ENCODE peak calls at places on chromosomes 7 and 10, in four cellular contexts. G is tibial nerve, K is suprapubic skin, R is neural progenitor cell. L is an unnamed sample.

GRCh38 chr10:17074548-17074860 is 55.1 kb downstream of the CUBN start:
- DNase-seq in G (no peak), K (no peak), R (no peak), L (no peak)

GRCh38 chr7:68314208-68314607 is 1284.1 kb upstream of the AUTS2 start:
- DNase-seq in G (no peak), K (no peak), R (no peak), L (no peak)

GRCh38 chr10:6607778-6608177 is 27.7 kb upstream of the PRKCQ start:
- DNase-seq in G (peak), K (no peak), R (no peak), L (no peak)

GRCh38 chr7:22389892-22390291 is 32.9 kb upstream of the RAPGEF5 start:
- DNase-seq in G (no peak), K (no peak), R (no peak), L (no peak)

GRCh38 chr7:108200326-108200725 is 70.2 kb upstream of the LAMB4 start:
- DNase-seq in G (no peak), K (no peak), R (no peak), L (no peak)

GRCh38 chr10:69874464-69874863 is 72.8 kb downstream of the COL13A1 start:
- DNase-seq in G (no peak), K (peak), R (no peak), L (no peak)

GRCh38 chr7:23234569-23235296 is 11.8 kb upstream of the GPNMB start:
- DNase-seq in G (no peak), K (no peak), R (no peak), L (no peak)

GRCh38 chr7:158276414-158277218 is 311.0 kb downstream of the PTPRN2 start:
- DNase-seq in G (no peak), K (peak), R (no peak), L (no peak)

GRCh38 chr7:44175730-44176129 is 13.5 kb downstream of the GCK start:
- DNase-seq in G (no peak), K (no peak), R (no peak), L (no peak)

GRCh38 chr7:147231275-147231674 is 1114.7 kb downstream of the CNTNAP2 start:
- DNase-seq in G (no peak), K (no peak), R (no peak), L (no peak)

GRCh38 chr7:104956753-104957450 is 57.1 kb upstream of the KMT2E start:
- DNase-seq in G (no peak), K (no peak), R (no peak), L (no peak)

GRCh38 chr10:98587156-98587555 is 140.4 kb upstream of the HPS1 start:
- DNase-seq in G (no peak), K (no peak), R (no peak), L (no peak)

GRCh38 chr10:14588084-14588937 is 186.4 kb downstream of the FAM107B start:
- DNase-seq in G (no peak), K (no peak), R (no peak), L (no peak)

GRCh38 chr7:142385528-142386340 is 127.9 kb upstream of the PRSS58 start:
- DNase-seq in G (no peak), K (no peak), R (peak), L (peak)

GRCh38 chr10:80414126-80414898 is 6.0 kb downstream of the PRXL2A start:
- DNase-seq in G (no peak), K (no peak), R (no peak), L (no peak)

GRCh38 chr10:29533046-29533445 is 101.7 kb downstream of the SVIL start:
- DNase-seq in G (no peak), K (no peak), R (no peak), L (no peak)

GRCh38 chr10:86113501-86113900 is 253.1 kb downstream of the GRID1 start:
- DNase-seq in G (no peak), K (no peak), R (no peak), L (no peak)

GRCh38 chr10:29714096-29714874 is 79.5 kb upstream of the SVIL start:
- DNase-seq in G (no peak), K (no peak), R (no peak), L (peak)

GRCh38 chr7:22157552-22157951 is 199.4 kb downstream of the RAPGEF5 start:
- DNase-seq in G (no peak), K (no peak), R (no peak), L (no peak)

GRCh38 chr10:4755286-4756009 is 70.6 kb upstream of the AKR1E2 start:
- DNase-seq in G (no peak), K (no peak), R (no peak), L (no peak)

GRCh38 chr7:100570954-100571828 is 2.5 kb downstream of the SAP25 start:
- DNase-seq in G (no peak), K (no peak), R (peak), L (no peak)

GRCh38 chr7:106068986-106069385 is 43.1 kb downstream of the SYPL1 start:
- DNase-seq in G (no peak), K (peak), R (no peak), L (no peak)

GRCh38 chr10:35379226-35380137 is 43.2 kb downstream of the CCNY start:
- DNase-seq in G (peak), K (no peak), R (no peak), L (peak)

GRCh38 chr10:78514459-78514858 is 480.8 kb downstream of the RPS24 start:
- DNase-seq in G (no peak), K (peak), R (no peak), L (no peak)

GRCh38 chr10:123021517-123021916 is 12.7 kb downstream of the ACADSB start:
- DNase-seq in G (no peak), K (no peak), R (no peak), L (peak)

GRCh38 chr7:1532456-1533254 is 2.2 kb downstream of the MAFK start:
- DNase-seq in G (peak), K (peak), R (no peak), L (peak)

GRCh38 chr10:108849688-108850087 is 1073.6 kb downstream of the XPNPEP1 start:
- DNase-seq in G (no peak), K (no peak), R (no peak), L (no peak)

GRCh38 chr10:88278912-88279311 is 304.2 kb downstream of the RNLS start:
- DNase-seq in G (no peak), K (no peak), R (no peak), L (no peak)

GRCh38 chr7:151392426-151392825 is 17.4 kb downstream of the WDR86 start:
- DNase-seq in G (no peak), K (no peak), R (no peak), L (no peak)

GRCh38 chr10:77637474-77637985 is at the start of gene KCNMA1:
- DNase-seq in G (no peak), K (no peak), R (peak), L (peak)

GRCh38 chr10:17025444-17026295 is 103.9 kb downstream of the CUBN start:
- DNase-seq in G (no peak), K (peak), R (peak), L (peak)

GRCh38 chr10:127798116-127798515 is 61.1 kb downstream of the FOXI2 start:
- DNase-seq in G (no peak), K (no peak), R (no peak), L (no peak)

GRCh38 chr10:99849525-99849924 is 67.1 kb downstream of the ABCC2 start:
- DNase-seq in G (no peak), K (no peak), R (no peak), L (peak)

GRCh38 chr10:99851825-99852224 is 69.4 kb downstream of the ABCC2 start:
- DNase-seq in G (no peak), K (no peak), R (no peak), L (no peak)

GRCh38 chr10:99850767-99851127 is 68.3 kb downstream of the ABCC2 start:
- DNase-seq in G (no peak), K (no peak), R (no peak), L (no peak)

GRCh38 chr10:99850041-99850766 is 67.8 kb downstream of the ABCC2 start:
- DNase-seq in G (no peak), K (no peak), R (no peak), L (peak)

GRCh38 chr10:99849057-99849456 is 66.6 kb downstream of the ABCC2 start:
- DNase-seq in G (no peak), K (no peak), R (no peak), L (no peak)
- H3K27ac ChIP-seq in G (no peak), K (no peak), R (no peak), L (peak)

DNA sequence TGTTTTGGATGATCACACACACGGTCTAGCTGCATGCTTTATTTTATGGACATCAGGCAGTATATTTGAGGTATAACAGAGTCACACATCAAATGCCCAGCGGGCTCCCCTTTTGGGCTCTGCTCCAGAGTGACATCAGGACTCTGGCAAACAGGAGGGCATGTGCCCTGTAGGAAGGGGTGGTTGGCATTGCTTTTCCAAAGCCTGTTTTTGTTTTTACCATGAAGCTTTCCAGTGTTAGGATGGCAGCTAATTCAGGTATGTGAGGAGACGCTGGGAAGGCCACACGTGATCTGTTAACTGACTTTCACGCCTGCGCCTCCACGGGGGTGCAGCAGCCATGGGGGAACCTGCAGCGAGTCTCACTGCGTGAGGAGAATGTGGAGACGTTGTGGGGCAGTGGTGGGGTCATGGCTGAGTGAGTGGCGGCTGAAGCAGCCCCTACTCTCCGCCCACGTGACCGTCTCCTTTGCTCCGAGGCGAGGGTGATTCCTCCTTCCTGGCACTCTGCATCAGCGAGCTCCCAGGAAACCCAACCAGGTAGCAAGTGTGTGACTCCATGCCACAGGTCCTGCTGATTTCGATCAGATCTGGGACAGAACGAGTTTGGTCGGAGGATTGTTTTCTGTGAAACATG is 117.7 kb downstream of the ANKRD61 start:
- DNase-seq in G (no peak), K (no peak), R (no peak), L (no peak)
- H3K4me3 ChIP-seq in G (no peak), K (no peak), R (no peak), L (no peak)

DNA sequence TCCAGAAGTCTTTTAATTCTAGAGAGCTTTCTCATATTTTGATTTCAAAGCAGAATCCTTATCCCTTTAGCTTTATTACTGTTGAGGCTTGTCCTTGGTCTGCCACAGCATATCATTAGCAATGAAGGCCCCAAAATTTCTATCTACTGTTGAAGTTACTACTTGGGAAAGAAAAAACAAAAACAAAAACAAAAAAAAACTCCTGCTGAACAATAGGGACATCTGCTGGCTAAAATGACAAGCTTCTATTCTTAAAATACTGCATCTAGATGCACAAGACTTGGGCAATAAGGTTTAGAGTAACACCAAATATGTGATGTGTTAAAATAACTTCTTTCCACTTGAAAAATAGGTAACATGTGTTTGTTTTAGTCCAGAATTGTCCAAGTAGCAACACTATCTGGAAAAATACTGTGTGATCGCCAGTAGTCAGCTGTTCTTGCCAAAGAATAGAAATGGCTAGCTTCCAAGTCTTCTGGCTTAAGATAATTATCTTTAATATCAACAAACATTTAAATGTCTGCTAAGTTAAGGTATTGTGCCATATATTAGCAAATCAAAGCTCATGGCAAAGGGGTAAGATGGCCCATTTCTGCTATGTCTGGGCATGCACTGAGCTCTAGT is 3.8 kb upstream of the DMTF1 start:
- DNase-seq in G (no peak), K (no peak), R (peak), L (peak)
- TF ChIP-seq CTCF in G (peak), K (no peak), R (peak), L (peak)

GRCh38 chr10:48589266-48589665 is 15.6 kb downstream of the ARHGAP22 start:
- DNase-seq in G (no peak), K (no peak), R (no peak), L (no peak)
- H3K27ac ChIP-seq in G (no peak), K (no peak), R (no peak), L (no peak)

GRCh38 chr7:123798527-123799188 is 46.3 kb upstream of the HYAL4 start:
- DNase-seq in G (no peak), K (no peak), R (no peak), L (no peak)
- H3K4me3 ChIP-seq in G (no peak), K (no peak), R (no peak), L (no peak)